ENCODE peak calls at places on chromosomes 11 and 22, in eight cellular contexts. L is H9, F is IMR-90, V is astrocyte, N is PC-3, B is colonic mucosa, E is kidney, X is HCT116. Z is an unnamed sample.

GRCh38 chr11:69892986-69893555 is 73.9 kb upstream of the FGF3 start:
- DNase-seq in L (no peak), F (no peak), V (no peak), N (peak; percentile 38), B (peak; percentile 79), E (peak; percentile 51), X (no peak), Z (no peak)

GRCh38 chr11:13010737-13011342 is 1.7 kb downstream of the RASSF10 start:
- DNase-seq in L (peak; percentile 65), F (no peak), V (no peak), N (no peak), B (peak; percentile 54), E (peak; percentile 78), X (no peak), Z (peak; percentile 76)

GRCh38 chr22:30890689-30891442 is 77.7 kb downstream of the MORC2 start:
- DNase-seq in L (peak; percentile 74), F (peak; percentile 10), V (no peak), N (peak; percentile 53), B (peak; percentile 29), E (peak; percentile 77), X (peak; percentile 10), Z (peak; percentile 91)

GRCh38 chr22:38700271-38700788 is 413 bp downstream of the JOSD1 start:
- DNase-seq in L (no peak), F (no peak), V (no peak), N (peak; percentile 53), B (peak; percentile 80), E (peak; percentile 93), X (no peak), Z (no peak)

GRCh38 chr11:102390667-102391449 is 43.8 kb downstream of the BIRC2 start:
- DNase-seq in L (peak; percentile 81), F (peak; percentile 63), V (peak; percentile 30), N (peak; percentile 87), B (peak; percentile 72), E (peak; percentile 78), X (peak; percentile 42), Z (peak; percentile 92)

GRCh38 chr22:46021577-46021976 is 44.6 kb upstream of the WNT7B start:
- DNase-seq in L (no peak), F (no peak), V (no peak), N (no peak), B (no peak), E (peak; percentile 45), X (no peak), Z (no peak)

GRCh38 chr22:25166266-25167056 is 33.2 kb upstream of the CRYBB3 start:
- DNase-seq in L (no peak), F (no peak), V (no peak), N (no peak), B (no peak), E (no peak), X (no peak), Z (peak; percentile 52)

GRCh38 chr11:108431997-108432396 is 35.3 kb downstream of the C11orf65 start:
- DNase-seq in L (no peak), F (no peak), V (no peak), N (no peak), B (no peak), E (no peak), X (no peak), Z (no peak)

GRCh38 chr11:106087815-106088435 is 10.5 kb downstream of the AASDHPPT start:
- DNase-seq in L (peak; percentile 32), F (peak; percentile 65), V (peak; percentile 23), N (peak; percentile 83), B (peak; percentile 28), E (no peak), X (peak; percentile 33), Z (peak; percentile 64)

GRCh38 chr11:66885469-66886316 is 28.8 kb downstream of the LRFN4 start:
- DNase-seq in L (no peak), F (no peak), V (no peak), N (no peak), B (no peak), E (peak; percentile 45), X (no peak), Z (no peak)

GRCh38 chr11:107457205-107457557 is 444 bp downstream of the CWF19L2 start:
- DNase-seq in L (no peak), F (peak; percentile 1), V (no peak), N (no peak), B (no peak), E (no peak), X (no peak), Z (no peak)

GRCh38 chr22:48417143-48418070 is 1410.3 kb downstream of the BRD1 start:
- DNase-seq in L (no peak), F (no peak), V (no peak), N (no peak), B (no peak), E (peak; percentile 63), X (no peak), Z (peak; percentile 44)

GRCh38 chr11:17636721-17637120 is 82.7 kb upstream of the MYOD1 start:
- DNase-seq in L (no peak), F (no peak), V (no peak), N (no peak), B (no peak), E (no peak), X (no peak), Z (no peak)

GRCh38 chr22:45101828-45102227 is 61.9 kb upstream of the NUP50 start:
- DNase-seq in L (peak; percentile 85), F (peak; percentile 72), V (peak; percentile 33), N (peak; percentile 68), B (peak; percentile 57), E (no peak), X (no peak), Z (peak; percentile 88)

DNA sequence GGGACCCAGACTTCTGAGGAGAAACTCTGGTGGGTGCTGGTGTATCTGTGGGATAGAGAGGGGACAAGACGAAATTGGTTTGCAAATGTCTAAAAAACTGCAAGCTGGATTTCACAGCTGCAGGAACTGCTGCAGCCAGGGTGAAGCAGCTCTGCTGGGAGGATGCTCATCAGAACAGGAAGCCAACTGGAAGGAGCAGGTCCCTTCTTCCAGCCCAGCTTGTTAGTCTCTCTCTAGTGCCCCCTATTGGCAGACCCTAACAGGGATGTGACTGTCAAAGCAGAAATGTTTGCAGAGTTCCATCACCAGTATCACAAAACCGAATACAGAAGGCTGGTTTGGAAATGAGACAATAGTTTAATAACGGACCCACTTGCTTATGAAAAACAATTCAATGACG is 74.8 kb upstream of the SLC22A12 start:
- DNase-seq in L (peak; percentile 52), F (no peak), V (no peak), N (no peak), B (peak; percentile 40), E (no peak), X (no peak), Z (peak; percentile 71)
- H3K9ac ChIP-seq in L (no peak overlapping the region), F (no peak overlapping the region), V (no peak overlapping the region), N (no peak overlapping the region), B (no peak overlapping the region), E (no peak overlapping the region), X (no peak overlapping the region), Z (no peak overlapping the region)

GRCh38 chr11:119370486-119371046 is 10.9 kb downstream of the USP2 start:
- DNase-seq in L (peak; percentile 29), F (no peak), V (no peak), N (no peak), B (peak; percentile 66), E (peak; percentile 86), X (no peak), Z (peak; percentile 68)
- TF ChIP-seq CTCF in L (no peak), F (no peak), V (no peak), N (no peak), B (no peak), E (no peak), X (no peak), Z (no peak)

DNA sequence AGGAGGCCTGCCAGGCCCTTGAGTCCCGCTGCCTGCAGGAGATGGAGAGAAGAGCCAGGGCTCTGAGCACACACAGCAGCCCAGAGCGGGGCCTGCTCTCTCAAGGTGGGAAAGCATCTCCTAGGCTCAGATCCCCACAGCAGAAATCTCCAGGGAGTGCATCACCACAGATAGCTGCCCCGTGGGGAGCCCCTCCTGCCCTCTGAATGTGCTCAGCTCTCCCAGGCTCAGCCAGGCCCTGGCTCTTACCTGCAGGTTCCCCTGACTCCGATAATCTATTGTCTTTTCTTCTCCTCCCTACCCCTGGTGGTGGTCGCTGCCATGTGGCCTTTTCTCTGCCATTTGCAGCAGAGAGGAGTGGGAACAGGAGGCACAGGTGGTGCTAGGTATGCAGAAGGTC is 49.9 kb downstream of the BTG4 start:
- DNase-seq in L (no peak), F (no peak), V (no peak), N (no peak), B (no peak), E (no peak), X (no peak), Z (peak; percentile 67)
- H3K9ac ChIP-seq in L (no peak overlapping the region), F (no peak overlapping the region), V (no peak overlapping the region), N (no peak overlapping the region), B (no peak overlapping the region), E (no peak overlapping the region), X (no peak overlapping the region), Z (no peak overlapping the region)

GRCh38 chr11:44993971-44994705 is 43.5 kb upstream of the TP53I11 start:
- DNase-seq in L (peak; percentile 11), F (no peak), V (no peak), N (no peak), B (no peak), E (no peak), X (no peak), Z (peak; percentile 33)

GRCh38 chr11:44992774-44993173 is 42.1 kb upstream of the TP53I11 start:
- DNase-seq in L (no peak), F (no peak), V (no peak), N (no peak), B (no peak), E (no peak), X (no peak), Z (peak; percentile 24)

GRCh38 chr11:44992181-44992582 is 41.5 kb upstream of the TP53I11 start:
- DNase-seq in L (peak; percentile 15), F (no peak), V (no peak), N (no peak), B (no peak), E (no peak), X (no peak), Z (peak; percentile 44)

GRCh38 chr11:44997566-44997965 is 46.9 kb upstream of the TP53I11 start:
- DNase-seq in L (no peak), F (no peak), V (no peak), N (no peak), B (no peak), E (no peak), X (no peak), Z (peak; percentile 28)

GRCh38 chr11:44994753-44995152 is 44.1 kb upstream of the TP53I11 start:
- DNase-seq in L (peak; percentile 28), F (no peak), V (no peak), N (no peak), B (no peak), E (no peak), X (no peak), Z (peak; percentile 52)
- TF ChIP-seq CTCF in L (peak; percentile 21), F (no peak), V (no peak), N (peak; percentile 11), B (no peak), E (no peak), X (no peak), Z (peak; percentile 53)

GRCh38 chr11:119692547-119692834 is 36.5 kb downstream of the NECTIN1 start:
- DNase-seq in L (no peak), F (no peak), V (no peak), N (no peak), B (no peak), E (no peak), X (no peak), Z (no peak)
- H3K9ac ChIP-seq in L (no peak overlapping the region), F (no peak overlapping the region), V (no peak overlapping the region), N (no peak overlapping the region), B (no peak overlapping the region), E (no peak overlapping the region), X (no peak overlapping the region), Z (no peak overlapping the region)

GRCh38 chr11:80844110-80844509 is 1403.3 kb upstream of the TENM4 start:
- DNase-seq in L (peak; percentile 32), F (no peak), V (no peak), N (no peak), B (no peak), E (no peak), X (no peak), Z (peak; percentile 50)
- TF ChIP-seq CTCF in L (peak; percentile 55), F (no peak), V (no peak), N (no peak), B (no peak), E (no peak), X (no peak), Z (peak; percentile 67)